ENCODE peak calls at places on chromosomes 11 and 22, in ten cellular contexts. J is right cardiac atrium; E is A549; A is CD8-positive, alpha-beta T cell; P is WERI-Rb-1; N is PC-3; O is upper lobe of right lung; G is iPS DF 6.9; B is psoas muscle; H is body of pancreas. I is an unnamed sample.

GRCh38 chr11:124892750-124893454 is 4.8 kb downstream of the ROBO4 start:
- DNase-seq in N (no peak), O (no peak), B (no peak), A (no peak), J (peak; percentile 46), P (no peak), E (no peak), H (no peak), G (no peak), I (no peak)

GRCh38 chr22:48941903-48942625 is 885.6 kb downstream of the BRD1 start:
- DNase-seq in O (peak; percentile 28), A (no peak), B (no peak), E (no peak), G (no peak), J (no peak), P (no peak), N (no peak), H (no peak), I (no peak)

GRCh38 chr11:116535954-116536353 is 236.8 kb downstream of the BUD13 start:
- DNase-seq in P (peak; percentile 83), B (no peak), O (peak; percentile 23), N (no peak), J (no peak), E (no peak), A (no peak), H (no peak), G (no peak), I (no peak)

GRCh38 chr22:37077802-37078448 is 26.4 kb downstream of the KCTD17 start:
- DNase-seq in O (peak; percentile 86), E (peak; percentile 42), P (peak; percentile 76), B (peak; percentile 52), H (peak; percentile 42), N (peak; percentile 58), A (peak; percentile 83), J (peak; percentile 84), G (no peak), I (no peak)

GRCh38 chr22:19179472-19180048 is 1.0 kb upstream of the SLC25A1 start:
- DNase-seq in B (peak; percentile 78), N (peak; percentile 69), A (peak; percentile 36), P (peak; percentile 83), H (peak; percentile 86), E (peak; percentile 84), J (peak; percentile 90), O (peak; percentile 89), G (peak; percentile 47), I (no peak)

GRCh38 chr11:12410006-12410728 is 32.8 kb downstream of the PARVA start:
- DNase-seq in B (no peak), P (peak; percentile 45), E (peak; percentile 37), H (no peak), N (peak; percentile 30), A (no peak), O (no peak), J (no peak), G (no peak), I (no peak)

GRCh38 chr11:100550910-100551309 is 136.2 kb upstream of the ARHGAP42 start:
- DNase-seq in N (no peak), G (no peak), P (no peak), O (no peak), J (no peak), H (no peak), B (no peak), E (no peak), A (no peak), I (no peak)

GRCh38 chr11:118052581-118053206 is 24.2 kb upstream of the TMPRSS4 start:
- DNase-seq in J (no peak), O (peak; percentile 45), N (no peak), P (no peak), A (no peak), E (no peak), H (no peak), B (no peak), G (no peak), I (no peak)

GRCh38 chr11:93633835-93634234 is 27.6 kb upstream of the CEP295 start:
- DNase-seq in P (no peak), B (no peak), O (no peak), H (no peak), N (no peak), J (no peak), G (no peak), E (no peak), A (no peak), I (no peak)

GRCh38 chr11:119193001-119193400 is 7.7 kb downstream of the NHERF4 start:
- DNase-seq in A (no peak), N (no peak), B (no peak), E (no peak), H (no peak), O (no peak), P (no peak), G (no peak), J (no peak), I (no peak)

GRCh38 chr11:119190531-119190930 is 5.3 kb downstream of the NHERF4 start:
- DNase-seq in G (no peak), E (no peak), B (no peak), J (no peak), H (no peak), A (no peak), P (no peak), N (no peak), O (no peak), I (no peak)

GRCh38 chr11:119194811-119195210 is 9.5 kb downstream of the NHERF4 start:
- DNase-seq in O (peak; percentile 28), P (no peak), B (no peak), A (no peak), N (no peak), J (no peak), G (no peak), H (no peak), E (no peak), I (no peak)

GRCh38 chr11:119193626-119194025 is 8.4 kb downstream of the NHERF4 start:
- DNase-seq in O (peak; percentile 49), B (no peak), N (no peak), P (no peak), E (no peak), H (no peak), A (no peak), J (no peak), G (no peak), I (no peak)

GRCh38 chr11:119192111-119192510 is 6.8 kb downstream of the NHERF4 start:
- DNase-seq in H (no peak), G (no peak), A (no peak), J (no peak), B (no peak), N (no peak), E (no peak), O (no peak), P (no peak), I (no peak)
- H3K27ac ChIP-seq in H (no peak overlapping the region), G (no peak overlapping the region), A (no peak overlapping the region), J (no peak overlapping the region), B (no peak overlapping the region), N (no peak overlapping the region), E (no peak overlapping the region), O (no peak overlapping the region), P (no peak overlapping the region), I (no peak overlapping the region)

DNA sequence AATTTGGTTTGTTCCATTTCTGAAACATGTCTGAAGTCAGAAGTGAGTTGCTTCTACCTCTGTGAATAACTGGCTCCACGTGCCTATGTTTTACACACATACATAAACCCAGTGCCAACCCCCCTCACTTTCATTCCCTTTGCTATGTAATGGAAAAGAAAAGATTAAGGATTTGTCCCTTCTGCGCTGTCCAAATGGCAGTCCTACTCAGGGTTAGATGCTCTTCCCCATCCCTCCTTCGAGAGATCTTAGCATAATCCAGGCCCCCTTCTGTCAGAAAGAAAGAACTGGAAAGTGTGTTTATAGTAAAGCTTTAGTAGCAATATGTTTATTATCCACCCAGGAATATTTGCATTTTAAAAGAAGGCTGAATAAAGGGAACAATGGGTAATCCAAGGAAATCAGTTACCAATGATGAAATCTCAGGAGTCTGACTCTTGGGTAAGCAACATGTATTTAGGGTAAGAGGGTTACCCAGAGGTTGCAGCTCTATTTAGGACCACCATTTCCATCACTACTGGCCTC is 3.1 kb upstream of the LAYN start:
- DNase-seq in H (no peak), G (no peak), B (no peak), J (no peak), O (no peak), N (no peak), P (no peak), A (no peak), E (no peak), I (no peak)
- H3K27ac ChIP-seq in H (no peak overlapping the region), G (no peak overlapping the region), B (no peak overlapping the region), J (no peak overlapping the region), O (no peak overlapping the region), N (no peak overlapping the region), P (no peak overlapping the region), A (no peak overlapping the region), E (no peak overlapping the region), I (no peak overlapping the region)

GRCh38 chr11:69852051-69852450 is 32.8 kb upstream of the FGF3 start:
- DNase-seq in G (no peak), O (no peak), J (no peak), A (no peak), N (no peak), H (no peak), P (no peak), E (peak; percentile 17), B (no peak), I (no peak)

GRCh38 chr11:69859275-69859934 is 40.2 kb upstream of the FGF3 start:
- DNase-seq in G (no peak), J (no peak), N (no peak), H (no peak), A (no peak), O (no peak), B (no peak), P (no peak), E (peak; percentile 21), I (no peak)

GRCh38 chr11:69860244-69860643 is 41.0 kb upstream of the FGF3 start:
- DNase-seq in N (no peak), O (no peak), H (no peak), B (no peak), G (no peak), P (no peak), E (no peak), A (no peak), J (no peak), I (no peak)

DNA sequence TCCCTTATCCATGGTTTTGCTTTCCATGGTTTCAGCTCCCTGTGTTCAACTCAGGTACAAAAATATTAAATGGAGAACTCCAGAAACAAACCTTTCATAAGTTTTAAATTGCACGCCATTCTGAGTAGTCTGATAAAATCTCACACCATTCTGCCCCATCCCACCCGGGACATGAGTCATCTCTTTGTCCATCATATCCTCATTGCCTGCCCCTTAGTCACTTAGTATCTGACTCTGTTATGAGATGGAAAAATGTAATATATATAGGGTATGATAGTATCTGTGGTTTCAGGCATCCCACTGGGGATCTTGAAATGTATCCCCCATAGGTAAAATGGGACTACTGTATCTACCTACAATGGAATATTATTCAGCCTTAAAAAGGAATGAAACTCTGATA is 35.5 kb upstream of the FGF3 start:
- DNase-seq in H (no peak), G (no peak), B (no peak), A (no peak), P (no peak), O (no peak), N (peak; percentile 94), E (peak; percentile 18), J (no peak), I (no peak)
- H3K27ac ChIP-seq in H (no peak overlapping the region), G (no peak overlapping the region), B (no peak overlapping the region), A (no peak overlapping the region), P (no peak overlapping the region), O (no peak overlapping the region), N (peak overlapping the region; percentile 94), E (no peak overlapping the region), J (no peak overlapping the region), I (no peak overlapping the region)

DNA sequence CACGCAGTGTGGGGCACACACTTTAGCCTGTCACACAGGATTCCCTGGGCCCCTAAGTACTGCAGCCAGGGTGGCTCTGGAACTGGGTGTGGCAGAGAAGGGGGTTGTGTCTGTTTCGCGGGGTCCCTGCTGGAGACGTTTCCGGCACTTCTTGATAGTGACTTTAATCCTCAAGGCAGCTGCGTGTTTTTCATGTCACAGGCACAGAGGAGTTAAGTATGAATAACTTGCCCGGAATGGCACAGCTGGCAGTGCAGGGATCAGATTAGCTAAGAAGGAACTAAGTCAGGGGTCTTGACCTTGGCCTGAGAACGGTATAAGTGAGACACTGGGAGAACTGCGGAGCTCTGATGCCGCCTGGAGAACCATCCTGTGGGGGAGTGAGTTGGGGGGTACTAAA is 7.5 kb upstream of the KRTAP5-7 start:
- DNase-seq in G (no peak), E (no peak), B (no peak), H (no peak), O (no peak), P (peak; percentile 14), J (no peak), N (no peak), A (no peak), I (no peak)
- H3K27ac ChIP-seq in G (no peak overlapping the region), E (no peak overlapping the region), B (no peak overlapping the region), H (no peak overlapping the region), O (no peak overlapping the region), P (no peak overlapping the region), J (no peak overlapping the region), N (no peak overlapping the region), A (no peak overlapping the region), I (no peak overlapping the region)

I was measured in caudate nucleus.